ENCODE peak calls at places on chromosomes 12 and 14, in eight cellular contexts. I is heart left ventricle, T is tibial nerve, Z is uterus, Q is endothelial cell of umbilical vein, A is breast epithelium, F is testis, M is right lobe of liver. P is an unnamed sample.
A peak's percentile ranks its signal among the peaks of the same experiment; 100 is the strongest.

GRCh38 chr14:93173943-93174395 is 10.7 kb downstream of the MOAP1 start:
- DNase-seq in I (no peak), T (no peak), Z (no peak), Q (no peak), A (no peak), F (peak; percentile 44), M (no peak), P (no peak)

GRCh38 chr12:52533686-52534470 is 13.7 kb upstream of the KRT5 start:
- DNase-seq in I (no peak), T (no peak), Z (no peak), Q (no peak), A (peak; percentile 36), F (no peak), M (no peak), P (peak; percentile 29)

GRCh38 chr14:24595046-24595808 is 14.3 kb downstream of the GZMH start:
- DNase-seq in I (no peak), T (no peak), Z (no peak), Q (no peak), A (no peak), F (no peak), M (no peak), P (no peak)

GRCh38 chr12:130194154-130194553 is 31.9 kb downstream of the FZD10 start:
- DNase-seq in I (no peak), T (no peak), Z (no peak), Q (no peak), A (no peak), F (no peak), M (no peak), P (peak; percentile 19)

GRCh38 chr12:38056701-38057689 is 259.6 kb upstream of the ALG10B start:
- DNase-seq in I (no peak), T (no peak), Z (no peak), Q (no peak), A (no peak), F (no peak), M (no peak), P (no peak)

GRCh38 chr14:44820230-44820964 is 141.3 kb downstream of the KLHL28 start:
- DNase-seq in I (no peak), T (no peak), Z (no peak), Q (no peak), A (no peak), F (peak; percentile 77), M (no peak), P (no peak)

GRCh38 chr12:92278378-92278828 is 132.8 kb upstream of the BTG1 start:
- DNase-seq in I (no peak), T (peak; percentile 52), Z (peak; percentile 43), Q (no peak), A (no peak), F (no peak), M (no peak), P (no peak)

GRCh38 chr12:67442347-67442841 is 173.2 kb downstream of the CAND1 start:
- DNase-seq in I (peak; percentile 33), T (no peak), Z (peak; percentile 18), Q (no peak), A (no peak), F (peak; percentile 23), M (peak; percentile 30), P (no peak)

GRCh38 chr14:104439625-104440024 is 139.9 kb upstream of the C14orf180 start:
- DNase-seq in I (no peak), T (no peak), Z (no peak), Q (no peak), A (no peak), F (no peak), M (no peak), P (no peak)

GRCh38 chr12:98758331-98758730 is 113.2 kb downstream of the APAF1 start:
- DNase-seq in I (peak; percentile 43), T (peak; percentile 27), Z (peak; percentile 73), Q (no peak), A (no peak), F (no peak), M (no peak), P (no peak)

GRCh38 chr12:10358131-10358530 is 31.7 kb downstream of the KLRK1 start:
- DNase-seq in I (no peak), T (no peak), Z (no peak), Q (no peak), A (no peak), F (no peak), M (no peak), P (no peak)

GRCh38 chr14:22928237-22929103 is 706 bp downstream of the PRMT5 start:
- DNase-seq in I (no peak), T (peak; percentile 12), Z (no peak), Q (peak; percentile 26), A (no peak), F (no peak), M (no peak), P (no peak)

GRCh38 chr14:53538316-53538851 is 385.3 kb upstream of the DDHD1 start:
- DNase-seq in I (no peak), T (no peak), Z (no peak), Q (peak; percentile 53), A (no peak), F (no peak), M (no peak), P (no peak)

GRCh38 chr14:75301666-75302325 is 23.2 kb downstream of the FOS start:
- DNase-seq in I (no peak), T (peak; percentile 57), Z (no peak), Q (peak; percentile 64), A (no peak), F (no peak), M (peak; percentile 48), P (peak; percentile 77)

GRCh38 chr12:90585640-90586304 is 369.2 kb downstream of the CCER1 start:
- DNase-seq in I (no peak), T (no peak), Z (no peak), Q (peak; percentile 16), A (no peak), F (no peak), M (no peak), P (no peak)

GRCh38 chr12:110352401-110352800 is 51.1 kb downstream of the ANAPC7 start:
- DNase-seq in I (no peak), T (no peak), Z (no peak), Q (peak; percentile 75), A (no peak), F (no peak), M (no peak), P (no peak)

GRCh38 chr12:110349521-110350151 is 53.9 kb downstream of the ANAPC7 start:
- DNase-seq in I (no peak), T (no peak), Z (no peak), Q (no peak), A (no peak), F (peak; percentile 59), M (no peak), P (no peak)

GRCh38 chr12:110353211-110353965 is 50.1 kb downstream of the ANAPC7 start:
- DNase-seq in I (no peak), T (no peak), Z (no peak), Q (no peak), A (no peak), F (no peak), M (no peak), P (peak; percentile 51)

GRCh38 chr12:110349096-110349495 is 54.4 kb downstream of the ANAPC7 start:
- DNase-seq in I (no peak), T (no peak), Z (no peak), Q (no peak), A (no peak), F (no peak), M (no peak), P (no peak)

GRCh38 chr12:110351119-110351518 is 52.4 kb downstream of the ANAPC7 start:
- DNase-seq in I (no peak), T (no peak), Z (no peak), Q (no peak), A (no peak), F (no peak), M (no peak), P (no peak)
- TF ChIP-seq POLR2A in I (no peak), T (no peak), Z (no peak), Q (no peak), A (no peak), F (no peak), M (no peak), P (no peak)

DNA sequence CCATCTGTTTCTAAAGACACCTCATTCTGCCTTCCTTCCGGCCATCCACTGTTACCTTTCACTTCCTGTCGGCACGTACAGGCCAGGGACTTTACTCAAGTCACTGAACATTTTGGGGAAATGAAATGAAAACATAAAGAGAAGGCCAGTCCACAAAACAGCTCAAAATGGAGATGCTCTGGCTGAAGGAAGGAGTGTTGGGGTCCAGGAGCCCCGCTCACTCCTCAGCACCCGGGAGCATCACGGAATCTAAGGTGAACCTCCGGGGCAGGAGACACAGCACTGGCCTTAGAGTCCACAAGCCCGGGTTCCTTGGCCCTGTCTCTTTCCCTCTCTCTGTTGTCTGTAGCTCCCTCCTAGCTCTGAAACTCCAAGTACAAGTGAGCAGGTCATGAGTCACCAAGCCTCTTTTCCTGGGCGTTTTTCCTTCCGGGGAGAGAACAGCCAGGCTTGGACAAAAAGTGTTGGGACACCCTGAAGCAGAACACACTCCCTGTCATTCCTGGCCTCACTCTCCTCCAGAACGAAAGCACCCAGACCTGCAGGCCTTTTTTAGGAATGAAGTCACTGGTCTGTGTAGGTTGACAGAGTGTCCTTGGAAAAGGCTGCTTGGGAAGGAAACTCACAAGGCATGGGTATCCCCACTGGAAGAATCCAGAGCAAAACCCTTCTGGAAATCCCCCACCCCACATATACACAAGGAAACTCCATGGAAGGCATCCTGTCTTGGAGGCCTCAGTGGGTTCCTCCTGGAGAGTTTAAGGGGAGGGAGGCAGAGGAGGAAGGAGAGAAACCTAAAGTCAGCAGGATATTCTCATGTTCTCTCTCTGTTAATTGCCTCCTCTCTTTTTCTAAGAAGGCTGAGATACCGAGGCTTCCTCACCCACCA is 245.3 kb downstream of the ZFP36L1 start:
- DNase-seq in I (peak; percentile 88), T (peak; percentile 81), Z (peak; percentile 86), Q (no peak), A (peak; percentile 73), F (peak; percentile 67), M (no peak), P (peak; percentile 97)
- H3K4me1 ChIP-seq in I (peaks cover 78% of the 10 kb centered on the region), T (peaks cover 91% of the 10 kb centered on the region), Z (peaks cover 29% of the 10 kb centered on the region), Q (peaks cover 44% of the 10 kb centered on the region), A (peaks cover 15% of the 10 kb centered on the region), F (peaks cover 61% of the 10 kb centered on the region), M (no peaks in the 10 kb centered on the region), P (peaks cover 93% of the 10 kb centered on the region)

GRCh38 chr12:8709124-8709830 is 11.5 kb downstream of the RIMKLB start:
- DNase-seq in I (no peak), T (no peak), Z (no peak), Q (peak; percentile 60), A (no peak), F (no peak), M (peak; percentile 39), P (no peak)
- TF ChIP-seq POLR2A in I (no peak), T (no peak), Z (no peak), Q (no peak), A (no peak), F (no peak), M (no peak), P (no peak)

GRCh38 chr14:68684466-68685418 is 108.1 kb downstream of the ZFP36L1 start:
- DNase-seq in I (no peak), T (no peak), Z (peak; percentile 10), Q (peak; percentile 39), A (no peak), F (no peak), M (no peak), P (peak; percentile 46)

GRCh38 chr14:68687746-68688145 is 105.1 kb downstream of the ZFP36L1 start:
- DNase-seq in I (no peak), T (no peak), Z (peak; percentile 13), Q (no peak), A (no peak), F (no peak), M (no peak), P (peak; percentile 28)

GRCh38 chr14:68685419-68686211 is 107.3 kb downstream of the ZFP36L1 start:
- DNase-seq in I (no peak), T (no peak), Z (peak; percentile 18), Q (no peak), A (no peak), F (no peak), M (no peak), P (peak; percentile 63)

GRCh38 chr14:68686724-68687123 is 106.1 kb downstream of the ZFP36L1 start:
- DNase-seq in I (no peak), T (no peak), Z (peak; percentile 5), Q (no peak), A (no peak), F (no peak), M (no peak), P (peak; percentile 14)

GRCh38 chr14:68686212-68686478 is 106.7 kb downstream of the ZFP36L1 start:
- DNase-seq in I (no peak), T (no peak), Z (no peak), Q (no peak), A (no peak), F (no peak), M (no peak), P (no peak)
- H3K4me1 ChIP-seq in I (peaks cover 41% of the 10 kb centered on the region), T (peaks cover 63% of the 10 kb centered on the region), Z (no peaks in the 10 kb centered on the region), Q (peaks cover 41% of the 10 kb centered on the region), A (no peaks in the 10 kb centered on the region), F (peaks cover 31% of the 10 kb centered on the region), M (no peaks in the 10 kb centered on the region), P (no peaks in the 10 kb centered on the region)